ENCODE peak calls at places on chromosomes 1 and 21, in five cellular contexts. U is fibroblast of mammary gland, Q is anterior cingulate cortex, R is stromal cell of bone marrow, G is upper lobe of right lung. O is an unnamed sample.

GRCh38 chr1:118300808-118301207 is 115.8 kb upstream of the SPAG17 start:
- DNase-seq in R (no peak), G (no peak), Q (no peak), U (no peak), O (peak)

GRCh38 chr1:1399870-1400575 is 888 bp upstream of the CCNL2 start:
- DNase-seq in Q (no peak), U (peak), R (no peak), G (no peak), O (no peak)

GRCh38 chr21:27339902-27340301 is 373.0 kb upstream of the ADAMTS5 start:
- DNase-seq in G (no peak), Q (no peak), R (peak), U (peak), O (no peak)

GRCh38 chr21:45887121-45887611 is 94.4 kb upstream of the COL6A1 start:
- DNase-seq in Q (peak), G (no peak), U (no peak), R (no peak), O (no peak)

GRCh38 chr1:95035536-95035935 is 37.2 kb downstream of the ALG14 start:
- DNase-seq in Q (no peak), U (peak), R (peak), G (no peak), O (no peak)

GRCh38 chr1:229140018-229140417 is 130.9 kb upstream of the RAB4A start:
- DNase-seq in U (no peak), Q (no peak), R (no peak), G (no peak), O (no peak)

GRCh38 chr21:26445440-26445839 is 127.6 kb downstream of the CYYR1 start:
- DNase-seq in U (peak), G (no peak), R (peak), Q (no peak), O (no peak)

GRCh38 chr1:153608742-153609584 is 4.0 kb downstream of the S100A16 start:
- DNase-seq in R (peak), Q (peak), U (peak), G (peak), O (peak)

GRCh38 chr1:206050655-206051235 is 2.2 kb upstream of the RHEX start:
- DNase-seq in R (no peak), U (no peak), Q (no peak), G (no peak), O (no peak)

GRCh38 chr1:14525262-14525661 is 73.2 kb upstream of the KAZN start:
- DNase-seq in Q (no peak), U (no peak), G (no peak), R (no peak), O (no peak)

GRCh38 chr1:153606194-153606593 is 6.7 kb downstream of the S100A16 start:
- DNase-seq in R (no peak), Q (no peak), U (no peak), G (no peak), O (no peak)